ENCODE peak calls at places on chromosomes 13 and 19, in four cellular contexts. One of them, this sample, is unnamed.

GRCh38 chr13:46726347-46726746 is 70.6 kb downstream of the ESD start:
- ATAC-seq in HepG2: no peak
- ATAC-seq in K562: no peak
- ATAC-seq in upper lobe of left lung: no peak
- ATAC-seq in this sample: no peak

GRCh38 chr13:36339600-36340155 is 6.5 kb downstream of the SPART start:
- ATAC-seq in HepG2: no peak
- ATAC-seq in K562: no peak
- ATAC-seq in upper lobe of left lung: no peak
- ATAC-seq in this sample: no peak

GRCh38 chr19:6480843-6481415 is 658 bp downstream of the DENND1C start:
- ATAC-seq in HepG2: no peak
- ATAC-seq in K562: no peak
- ATAC-seq in upper lobe of left lung: no peak
- ATAC-seq in this sample: no peak

GRCh38 chr13:50353651-50354415 is 338.6 kb downstream of the KCNRG start:
- ATAC-seq in HepG2: no peak
- ATAC-seq in K562: no peak
- ATAC-seq in upper lobe of left lung: peak; percentile 58
- ATAC-seq in this sample: peak; percentile 82

GRCh38 chr19:10093295-10094186 is 7.4 kb downstream of the SHFL start:
- ATAC-seq in HepG2: no peak
- ATAC-seq in K562: no peak
- ATAC-seq in upper lobe of left lung: no peak
- ATAC-seq in this sample: no peak

GRCh38 chr13:113936166-113936565 is 37.7 kb downstream of the C13orf46 start:
- ATAC-seq in HepG2: no peak
- ATAC-seq in K562: no peak
- ATAC-seq in upper lobe of left lung: no peak
- ATAC-seq in this sample: peak; percentile 6

GRCh38 chr13:49679244-49679643 is 12.0 kb downstream of the EBPL start:
- ATAC-seq in HepG2: peak; percentile 76
- ATAC-seq in K562: no peak
- ATAC-seq in upper lobe of left lung: no peak
- ATAC-seq in this sample: no peak

GRCh38 chr19:28549680-28550277 is 663.2 kb downstream of the UQCRFS1 start:
- ATAC-seq in HepG2: no peak
- ATAC-seq in K562: no peak
- ATAC-seq in upper lobe of left lung: no peak
- ATAC-seq in this sample: no peak

GRCh38 chr19:39411832-39412099 is 703 bp upstream of the PLEKHG2 start:
- ATAC-seq in HepG2: peak; percentile 47
- ATAC-seq in K562: peak; percentile 45
- ATAC-seq in upper lobe of left lung: peak; percentile 54
- ATAC-seq in this sample: peak; percentile 33

GRCh38 chr19:4058696-4059492 is 7.8 kb downstream of the ZBTB7A start:
- ATAC-seq in HepG2: peak; percentile 49
- ATAC-seq in K562: peak; percentile 15
- ATAC-seq in upper lobe of left lung: peak; percentile 3
- ATAC-seq in this sample: no peak

GRCh38 chr13:75395056-75395455 is 86.9 kb downstream of the TBC1D4 start:
- ATAC-seq in HepG2: no peak
- ATAC-seq in K562: no peak
- ATAC-seq in upper lobe of left lung: no peak
- ATAC-seq in this sample: no peak

GRCh38 chr19:51799311-51799997 is 4.5 kb downstream of the FPR3 start:
- ATAC-seq in HepG2: peak; percentile 54
- ATAC-seq in K562: peak; percentile 81
- ATAC-seq in upper lobe of left lung: peak; percentile 95
- ATAC-seq in this sample: peak; percentile 96

GRCh38 chr19:47598407-47599349 is 10.3 kb upstream of the BICRA start:
- ATAC-seq in HepG2: no peak
- ATAC-seq in K562: no peak
- ATAC-seq in upper lobe of left lung: peak; percentile 63
- ATAC-seq in this sample: peak; percentile 62

GRCh38 chr19:40580619-40581018 is 3.9 kb downstream of the SHKBP1 start:
- ATAC-seq in HepG2: no peak
- ATAC-seq in K562: no peak
- ATAC-seq in upper lobe of left lung: no peak
- ATAC-seq in this sample: no peak
- H3K4me3 ChIP-seq in HepG2: no peak overlapping the region
- H3K4me3 ChIP-seq in K562: no peak overlapping the region
- H3K4me3 ChIP-seq in upper lobe of left lung: no peak overlapping the region
- H3K4me3 ChIP-seq in this sample: no peak overlapping the region

DNA sequence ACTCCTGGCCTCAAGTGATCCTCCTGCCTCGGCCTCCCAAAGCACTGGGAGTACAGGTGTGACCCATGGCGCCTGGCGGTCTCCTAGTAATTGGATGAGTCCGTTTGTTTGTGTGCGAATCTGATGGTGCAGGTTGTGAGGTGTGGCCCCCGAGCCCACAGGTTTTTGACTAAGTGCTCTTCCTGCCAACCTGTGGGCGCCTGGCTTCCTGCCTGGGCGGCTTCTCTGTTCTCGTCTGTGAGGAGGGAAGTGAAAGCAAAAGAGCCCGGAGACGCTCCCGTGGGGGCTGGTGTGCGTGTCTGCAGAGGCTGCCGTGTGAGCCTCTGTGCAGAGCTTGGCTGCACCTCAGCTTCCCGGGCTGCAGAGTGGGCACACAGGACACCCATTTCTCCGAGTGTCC is 10.0 kb downstream of the ARHGAP45 start:
- ATAC-seq in HepG2: no peak
- ATAC-seq in K562: no peak
- ATAC-seq in upper lobe of left lung: peak; percentile 48
- ATAC-seq in this sample: no peak
- TF ChIP-seq EP300 in HepG2: no peak
- TF ChIP-seq EP300 in K562: no peak
- TF ChIP-seq EP300 in upper lobe of left lung: no peak
- TF ChIP-seq EP300 in this sample: no peak

GRCh38 chr19:16659464-16659831 is 496 bp downstream of the SMIM7 start:
- ATAC-seq in HepG2: peak; percentile 12
- ATAC-seq in K562: peak; percentile 3
- ATAC-seq in upper lobe of left lung: no peak
- ATAC-seq in this sample: no peak

GRCh38 chr19:16657384-16657783 is 2.6 kb downstream of the SMIM7 start:
- ATAC-seq in HepG2: no peak
- ATAC-seq in K562: no peak
- ATAC-seq in upper lobe of left lung: no peak
- ATAC-seq in this sample: no peak

GRCh38 chr19:16660763-16661479 is at the start of gene TMEM38A:
- ATAC-seq in HepG2: peak; percentile 59
- ATAC-seq in K562: peak; percentile 44
- ATAC-seq in upper lobe of left lung: peak; percentile 59
- ATAC-seq in this sample: peak; percentile 19

GRCh38 chr19:16659832-16660708 is at the start of gene SMIM7:
- ATAC-seq in HepG2: peak; percentile 97
- ATAC-seq in K562: peak; percentile 99
- ATAC-seq in upper lobe of left lung: peak; percentile 99
- ATAC-seq in this sample: peak; percentile 99

GRCh38 chr19:16661480-16662034 is 618 bp downstream of the TMEM38A start:
- ATAC-seq in HepG2: no peak
- ATAC-seq in K562: no peak
- ATAC-seq in upper lobe of left lung: no peak
- ATAC-seq in this sample: no peak
- TF ChIP-seq CTCF in HepG2: no peak
- TF ChIP-seq CTCF in K562: no peak
- TF ChIP-seq CTCF in upper lobe of left lung: no peak
- TF ChIP-seq CTCF in this sample: no peak

DNA sequence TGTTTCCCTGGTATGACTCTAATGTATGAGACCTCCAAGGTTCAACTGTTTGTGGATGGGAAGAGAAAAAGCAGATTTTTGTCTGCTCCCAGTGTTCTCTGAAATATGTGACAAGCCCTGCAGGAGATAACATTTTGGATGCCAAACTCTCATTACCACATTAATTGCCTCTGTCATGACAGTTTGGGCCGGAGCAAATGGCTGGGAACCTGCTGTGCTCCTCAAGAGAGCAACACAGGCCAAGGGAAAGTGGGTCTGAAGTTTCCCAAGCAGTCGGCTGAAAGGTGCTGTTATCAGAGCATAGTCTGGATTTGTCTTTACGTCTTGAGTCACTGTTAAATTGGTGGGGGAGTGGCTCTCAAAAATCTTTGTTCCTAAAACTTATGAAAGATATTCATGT is 844.6 kb downstream of the PCDH17 start:
- ATAC-seq in HepG2: no peak
- ATAC-seq in K562: no peak
- ATAC-seq in upper lobe of left lung: no peak
- ATAC-seq in this sample: no peak
- H3K4me3 ChIP-seq in HepG2: no peak overlapping the region
- H3K4me3 ChIP-seq in K562: no peak overlapping the region
- H3K4me3 ChIP-seq in upper lobe of left lung: no peak overlapping the region
- H3K4me3 ChIP-seq in this sample: no peak overlapping the region

GRCh38 chr13:93386191-93386590 is 159.6 kb downstream of the GPC6 start:
- ATAC-seq in HepG2: no peak
- ATAC-seq in K562: no peak
- ATAC-seq in upper lobe of left lung: no peak
- ATAC-seq in this sample: no peak
- TF ChIP-seq EP300 in HepG2: no peak
- TF ChIP-seq EP300 in K562: no peak
- TF ChIP-seq EP300 in upper lobe of left lung: no peak
- TF ChIP-seq EP300 in this sample: no peak

DNA sequence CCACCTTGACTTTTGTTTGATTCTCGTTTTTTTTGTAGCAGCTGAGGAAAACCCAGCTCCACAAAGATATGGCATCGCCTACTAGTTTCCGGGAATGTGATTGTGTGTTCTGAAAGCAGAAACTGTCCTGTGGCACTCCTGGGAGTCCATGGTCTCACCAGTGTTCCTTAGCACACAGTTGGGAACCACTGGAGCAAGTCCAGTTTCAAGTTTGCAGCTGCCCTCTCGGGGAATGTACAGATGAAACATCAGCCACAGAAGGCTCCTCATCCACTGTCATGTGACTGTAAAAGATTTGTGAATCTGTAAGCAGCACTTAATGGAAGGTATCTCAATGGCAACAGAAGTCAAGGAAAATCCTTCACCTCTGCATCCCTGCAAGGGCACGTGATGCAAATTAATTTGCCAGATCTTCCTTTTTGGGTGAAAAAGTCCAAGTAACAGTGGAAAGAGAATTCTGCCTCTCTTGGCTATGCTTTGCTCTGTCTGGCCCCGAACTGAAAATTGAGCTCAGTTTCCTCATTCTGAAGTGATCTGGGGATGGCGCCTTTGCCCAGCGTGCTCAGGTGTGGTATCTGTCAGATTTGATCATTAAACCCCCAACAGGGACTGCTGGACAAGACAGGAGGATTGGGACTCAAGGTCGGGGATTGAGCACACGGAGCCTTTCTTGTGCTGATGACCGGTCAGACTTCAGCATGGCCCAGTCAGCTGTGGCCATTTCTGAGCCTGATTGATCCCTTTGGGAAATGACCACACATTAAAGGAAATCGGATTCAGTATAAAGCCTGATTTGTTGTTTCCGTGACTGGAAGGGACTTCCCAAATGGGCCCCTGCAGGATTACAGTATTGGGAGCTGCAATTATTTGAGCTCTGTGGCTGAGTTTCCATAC is 58.8 kb downstream of the ING1 start:
- ATAC-seq in HepG2: no peak
- ATAC-seq in K562: no peak
- ATAC-seq in upper lobe of left lung: no peak
- ATAC-seq in this sample: no peak
- TF ChIP-seq CTCF in HepG2: no peak
- TF ChIP-seq CTCF in K562: no peak
- TF ChIP-seq CTCF in upper lobe of left lung: no peak
- TF ChIP-seq CTCF in this sample: no peak

GRCh38 chr19:21020298-21021227 is at the start of gene ZNF430:
- ATAC-seq in HepG2: peak; percentile 98
- ATAC-seq in K562: peak; percentile 98
- ATAC-seq in upper lobe of left lung: peak; percentile 99
- ATAC-seq in this sample: peak; percentile 99

GRCh38 chr19:21028969-21029268 is 8.5 kb downstream of the ZNF430 start:
- ATAC-seq in HepG2: no peak
- ATAC-seq in K562: no peak
- ATAC-seq in upper lobe of left lung: no peak
- ATAC-seq in this sample: no peak

GRCh38 chr19:21023901-21024300 is 3.4 kb downstream of the ZNF430 start:
- ATAC-seq in HepG2: no peak
- ATAC-seq in K562: no peak
- ATAC-seq in upper lobe of left lung: no peak
- ATAC-seq in this sample: no peak

DNA sequence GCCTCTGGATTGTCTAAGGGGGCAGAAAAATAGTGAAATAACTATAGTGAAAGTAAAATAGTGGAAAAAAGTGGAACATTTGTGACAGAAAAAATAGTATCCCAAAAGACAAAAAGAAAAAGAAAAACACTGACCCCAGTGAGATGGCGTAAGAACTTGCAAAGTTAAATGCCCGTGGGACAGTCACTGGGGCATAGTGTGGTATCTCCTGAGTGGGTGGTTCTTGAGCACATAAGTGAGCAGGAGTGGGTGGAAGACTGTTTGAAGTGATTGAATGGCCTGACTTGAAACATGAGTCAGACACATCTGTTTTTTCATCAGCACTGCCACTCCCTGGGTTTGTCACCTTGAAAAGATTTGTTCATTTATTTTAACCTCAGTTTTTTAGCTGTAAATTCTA is 2.5 kb downstream of the ZNF430 start:
- ATAC-seq in HepG2: no peak
- ATAC-seq in K562: no peak
- ATAC-seq in upper lobe of left lung: no peak
- ATAC-seq in this sample: no peak
- H3K4me3 ChIP-seq in HepG2: no peak overlapping the region
- H3K4me3 ChIP-seq in K562: no peak overlapping the region
- H3K4me3 ChIP-seq in upper lobe of left lung: no peak overlapping the region
- H3K4me3 ChIP-seq in this sample: no peak overlapping the region

DNA sequence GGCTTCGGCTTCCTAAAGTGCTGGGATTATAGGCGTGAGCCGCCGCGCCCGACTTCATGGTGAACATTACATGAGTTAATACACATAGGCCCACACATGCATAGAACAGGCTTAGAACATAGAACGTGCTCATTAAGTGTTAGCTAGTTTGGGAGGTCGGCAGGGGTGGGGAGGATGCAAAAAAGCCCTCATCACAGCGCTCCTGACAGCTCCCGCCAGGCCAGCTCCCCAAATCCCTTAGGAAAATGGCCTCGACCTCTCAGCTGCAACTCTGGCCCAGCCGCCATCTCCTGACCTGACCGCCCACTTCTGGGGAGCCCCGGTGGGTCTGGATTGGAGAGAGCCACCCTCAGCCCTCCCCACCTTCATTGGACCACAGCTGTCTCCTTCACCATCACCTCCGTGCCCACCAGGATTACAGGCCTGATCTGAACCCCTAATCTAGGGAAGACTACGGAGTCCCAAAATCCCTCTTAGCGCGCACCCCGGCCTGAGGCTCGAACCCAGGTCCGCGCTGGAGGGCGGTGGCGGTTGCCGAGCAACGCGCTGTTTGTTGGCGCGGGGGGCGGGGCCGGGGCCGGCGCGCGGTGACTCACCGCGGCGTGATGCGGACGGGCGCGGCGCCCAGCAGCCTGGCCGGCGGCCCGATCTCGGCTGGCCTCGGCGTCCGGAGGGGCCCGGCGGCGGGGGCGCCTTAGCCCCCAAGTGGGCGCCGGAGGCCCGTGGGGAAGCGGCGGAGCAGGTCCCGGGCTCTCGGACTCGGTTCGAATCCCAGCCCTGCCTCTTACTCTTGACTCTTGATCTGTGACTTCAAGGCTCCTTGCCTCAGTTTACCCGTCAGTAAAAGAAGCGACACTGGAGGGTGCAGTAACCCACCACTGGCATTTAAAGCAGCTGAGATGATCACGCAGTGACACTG is 26.7 kb upstream of the NANOS3 start:
- ATAC-seq in HepG2: peak; percentile 42
- ATAC-seq in K562: peak; percentile 65
- ATAC-seq in upper lobe of left lung: peak; percentile 55
- ATAC-seq in this sample: peak; percentile 59
- TF ChIP-seq EP300 in HepG2: peak; percentile 40
- TF ChIP-seq EP300 in K562: no peak
- TF ChIP-seq EP300 in upper lobe of left lung: peak; percentile 39
- TF ChIP-seq EP300 in this sample: no peak